ENCODE peak calls at places on chromosomes 3 and 15, in five cellular contexts. M, W, D, U and Q are unnamed samples.

GRCh38 chr3:192834428-192834827 is 83.2 kb downstream of the MB21D2 start:
- DNase-seq in D (no peak), W (no peak), M (no peak), U (no peak), Q (no peak)

GRCh38 chr3:34005886-34006285 is 207.5 kb downstream of the PDCD6IP start:
- DNase-seq in M (no peak), U (no peak), W (no peak), D (no peak), Q (no peak)

GRCh38 chr3:127682576-127682975 is 9.8 kb downstream of the ABTB1 start:
- DNase-seq in M (no peak), W (no peak), D (no peak), U (no peak), Q (no peak)

GRCh38 chr15:32888221-32888761 is 170.5 kb downstream of the GREM1 start:
- DNase-seq in W (no peak), D (no peak), U (no peak), M (no peak), Q (no peak)

GRCh38 chr3:45605569-45605968 is 11.0 kb downstream of the LIMD1 start:
- DNase-seq in U (no peak), M (no peak), W (no peak), D (no peak), Q (no peak)

GRCh38 chr3:51943451-51944391 is 1.6 kb downstream of the PARP3 start:
- DNase-seq in M (no peak), D (no peak), W (no peak), U (no peak), Q (no peak)

GRCh38 chr3:23594897-23595670 is 210.7 kb upstream of the UBE2E1 start:
- DNase-seq in M (no peak), U (no peak), W (no peak), D (no peak), Q (no peak)

GRCh38 chr3:20394243-20394642 is 208.2 kb upstream of the SGO1 start:
- DNase-seq in M (no peak), U (no peak), W (no peak), D (no peak), Q (no peak)

GRCh38 chr3:48727511-48727910 is 10.5 kb upstream of the IP6K2 start:
- DNase-seq in W (no peak), D (no peak), M (no peak), U (no peak), Q (no peak)

GRCh38 chr3:48919215-48920138 is 835 bp downstream of the ARIH2 start:
- DNase-seq in D (no peak), W (peak; percentile 69), U (peak; percentile 59), M (peak; percentile 62), Q (peak; percentile 47)

GRCh38 chr15:57060799-57061198 is 142.4 kb downstream of the TCF12 start:
- DNase-seq in D (no peak), W (no peak), M (no peak), U (no peak), Q (no peak)

GRCh38 chr3:86702381-86702958 is 288.5 kb downstream of the VGLL3 start:
- DNase-seq in D (no peak), M (no peak), W (peak; percentile 8), U (no peak), Q (no peak)

GRCh38 chr3:63135362-63135761 is 142.7 kb upstream of the SYNPR start:
- DNase-seq in D (no peak), W (no peak), U (no peak), M (no peak), Q (no peak)

GRCh38 chr15:37028609-37029287 is 71.6 kb downstream of the MEIS2 start:
- DNase-seq in M (no peak), D (no peak), W (no peak), U (no peak), Q (no peak)

GRCh38 chr3:30341851-30342250 is 264.6 kb upstream of the TGFBR2 start:
- DNase-seq in M (no peak), W (no peak), D (no peak), U (no peak), Q (no peak)

GRCh38 chr3:60552581-60552980 is 698.7 kb downstream of the FHIT start:
- DNase-seq in M (no peak), D (no peak), W (no peak), U (no peak), Q (no peak)

GRCh38 chr15:63402498-63403253 is 21.0 kb upstream of the CA12 start:
- DNase-seq in M (no peak), U (no peak), D (no peak), W (peak; percentile 12), Q (no peak)